ENCODE peak calls at places on chromosomes 13 and 19, in six cellular contexts. X is NCI-H1105 treated with DMSO at 0.1 percent for 48 hours, J is NCI-H2081 treated with DMSO at 0.1 percent for 48 hours, K is M059J, P is activated gamma-delta T cell treated with Interleukin-2 at 50 U/mL for 16 hours, R is AG08395. A is an unnamed sample.

GRCh38 chr13:72656357-72656756 is 71.1 kb downstream of the MZT1 start:
- DNase-seq in X (no peak), J (no peak), K (no peak), P (no peak), R (no peak), A (no peak)

GRCh38 chr13:106072014-106072413 is 463.4 kb downstream of the EFNB2 start:
- DNase-seq in X (no peak), J (no peak), K (no peak), P (no peak), R (no peak), A (no peak)

GRCh38 chr19:31126236-31126635 is 223.0 kb downstream of the TSHZ3 start:
- DNase-seq in X (no peak), J (no peak), K (peak; percentile 48), P (no peak), R (no peak), A (no peak)

GRCh38 chr13:40682449-40683240 is 16.2 kb upstream of the FOXO1 start:
- DNase-seq in X (peak; percentile 15), J (no peak), K (no peak), P (no peak), R (peak; percentile 35), A (peak; percentile 21)

GRCh38 chr13:98919566-98919965 is 58.3 kb downstream of the DOCK9 start:
- DNase-seq in X (no peak), J (no peak), K (no peak), P (no peak), R (no peak), A (no peak)

GRCh38 chr13:107099661-107100060 is 531.7 kb upstream of the ARGLU1 start:
- DNase-seq in X (no peak), J (no peak), K (peak; percentile 4), P (no peak), R (peak; percentile 68), A (no peak)

GRCh38 chr13:99421271-99421670 is 80.0 kb upstream of the TM9SF2 start:
- DNase-seq in X (no peak), J (no peak), K (no peak), P (no peak), R (no peak), A (no peak)

GRCh38 chr19:19482785-19483625 is 32.3 kb downstream of the TSSK6 start:
- DNase-seq in X (no peak), J (no peak), K (no peak), P (no peak), R (no peak), A (peak; percentile 44)

GRCh38 chr19:35995655-35995993 is 636 bp downstream of the SDHAF1 start:
- DNase-seq in X (no peak), J (no peak), K (peak; percentile 58), P (no peak), R (peak; percentile 45), A (no peak)

GRCh38 chr13:39257642-39258041 is 219.4 kb downstream of the NHLRC3 start:
- DNase-seq in X (no peak), J (no peak), K (no peak), P (no peak), R (no peak), A (no peak)

GRCh38 chr19:41872775-41873647 is 4.1 kb upstream of the CD79A start:
- DNase-seq in X (peak; percentile 50), J (no peak), K (peak; percentile 74), P (peak; percentile 60), R (peak; percentile 48), A (peak; percentile 64)

GRCh38 chr19:290539-291521 is at the start of gene PLPP2:
- DNase-seq in X (no peak), J (no peak), K (peak; percentile 39), P (peak; percentile 50), R (peak; percentile 52), A (peak; percentile 19)

GRCh38 chr13:67148219-67148583 is 81.9 kb downstream of the PCDH9 start:
- DNase-seq in X (no peak), J (no peak), K (no peak), P (no peak), R (peak; percentile 32), A (no peak)

GRCh38 chr19:17526922-17527321 is 15.5 kb downstream of the PGLS start:
- DNase-seq in X (no peak), J (no peak), K (no peak), P (no peak), R (no peak), A (no peak)

GRCh38 chr13:26914624-26915023 is 154.0 kb upstream of the GPR12 start:
- DNase-seq in X (peak; percentile 27), J (no peak), K (peak; percentile 65), P (no peak), R (no peak), A (peak; percentile 71)

GRCh38 chr13:114166381-114167131 is 12.5 kb upstream of the CFAP97D2 start:
- DNase-seq in X (peak; percentile 39), J (no peak), K (no peak), P (no peak), R (no peak), A (no peak)

GRCh38 chr13:60990032-60990733 is 425.5 kb downstream of the PCDH20 start:
- DNase-seq in X (no peak), J (no peak), K (no peak), P (no peak), R (no peak), A (no peak)

GRCh38 chr13:114064516-114065140 is 67.8 kb downstream of the RASA3 start:
- DNase-seq in X (no peak), J (no peak), K (peak; percentile 67), P (no peak), R (peak; percentile 7), A (no peak)

GRCh38 chr13:31209172-31209818 is 9.5 kb downstream of the B3GLCT start:
- DNase-seq in X (peak; percentile 88), J (peak; percentile 22), K (peak; percentile 85), P (no peak), R (peak; percentile 79), A (peak; percentile 57)

A was measured in NCI-H2171.